ENCODE peak calls at places on chromosomes 4 and X, in five cellular contexts. One of them, this sample, is unnamed.

GRCh38 chr4:83150563-83151330 is 36.2 kb upstream of the PLAC8 start:
- DNase-seq in adrenal gland: peak; percentile 17
- DNase-seq in transverse colon: no peak
- DNase-seq in heart left ventricle: no peak
- DNase-seq in Peyer's patch: no peak
- DNase-seq in this sample: no peak

GRCh38 chrX:149950681-149951080 is 12.4 kb upstream of the EOLA2 start:
- DNase-seq in Peyer's patch: no peak
- DNase-seq in adrenal gland: no peak
- DNase-seq in heart left ventricle: no peak
- DNase-seq in transverse colon: no peak
- DNase-seq in this sample: peak; percentile 27

GRCh38 chrX:105462191-105462590 is 241.7 kb upstream of the TEX13A start:
- DNase-seq in transverse colon: no peak
- DNase-seq in adrenal gland: no peak
- DNase-seq in heart left ventricle: no peak
- DNase-seq in Peyer's patch: no peak
- DNase-seq in this sample: no peak

GRCh38 chrX:134692990-134693389 is 34.7 kb upstream of the PLAC1 start:
- DNase-seq in adrenal gland: no peak
- DNase-seq in transverse colon: no peak
- DNase-seq in Peyer's patch: no peak
- DNase-seq in heart left ventricle: no peak
- DNase-seq in this sample: no peak

GRCh38 chrX:124098089-124098488 is 136.6 kb downstream of the STAG2 start:
- DNase-seq in heart left ventricle: no peak
- DNase-seq in transverse colon: no peak
- DNase-seq in adrenal gland: no peak
- DNase-seq in Peyer's patch: no peak
- DNase-seq in this sample: no peak

GRCh38 chrX:125378205-125378604 is 58.5 kb downstream of the TEX13C start:
- DNase-seq in adrenal gland: no peak
- DNase-seq in transverse colon: no peak
- DNase-seq in Peyer's patch: no peak
- DNase-seq in heart left ventricle: no peak
- DNase-seq in this sample: no peak

GRCh38 chr4:52643846-52644245 is 15.3 kb downstream of the USP46 start:
- DNase-seq in transverse colon: peak; percentile 21
- DNase-seq in Peyer's patch: peak; percentile 55
- DNase-seq in heart left ventricle: peak; percentile 91
- DNase-seq in adrenal gland: peak; percentile 65
- DNase-seq in this sample: peak; percentile 77

GRCh38 chr4:129545599-129546278 is 449.8 kb downstream of the C4orf33 start:
- DNase-seq in transverse colon: peak; percentile 31
- DNase-seq in adrenal gland: peak; percentile 65
- DNase-seq in heart left ventricle: peak; percentile 91
- DNase-seq in Peyer's patch: no peak
- DNase-seq in this sample: peak; percentile 74

GRCh38 chrX:103250977-103251376 is 4.0 kb downstream of the TCEAL8 start:
- DNase-seq in heart left ventricle: no peak
- DNase-seq in transverse colon: no peak
- DNase-seq in adrenal gland: no peak
- DNase-seq in Peyer's patch: no peak
- DNase-seq in this sample: no peak

GRCh38 chr4:121726642-121727268 is 30.0 kb upstream of the ANXA5 start:
- DNase-seq in Peyer's patch: no peak
- DNase-seq in heart left ventricle: no peak
- DNase-seq in transverse colon: no peak
- DNase-seq in adrenal gland: no peak
- DNase-seq in this sample: no peak

GRCh38 chr4:78720994-78721677 is 55.0 kb upstream of the BMP2K start:
- DNase-seq in transverse colon: peak; percentile 14
- DNase-seq in heart left ventricle: peak; percentile 42
- DNase-seq in adrenal gland: peak; percentile 38
- DNase-seq in Peyer's patch: peak; percentile 51
- DNase-seq in this sample: peak; percentile 26

GRCh38 chr4:107876096-107876495 is 51.4 kb downstream of the SGMS2 start:
- DNase-seq in transverse colon: no peak
- DNase-seq in adrenal gland: no peak
- DNase-seq in Peyer's patch: no peak
- DNase-seq in heart left ventricle: no peak
- DNase-seq in this sample: peak; percentile 10

GRCh38 chrX:44306336-44306735 is 37.1 kb downstream of the EFHC2 start:
- DNase-seq in heart left ventricle: no peak
- DNase-seq in adrenal gland: no peak
- DNase-seq in Peyer's patch: no peak
- DNase-seq in transverse colon: peak; percentile 26
- DNase-seq in this sample: no peak

GRCh38 chr4:135418353-135418752 is 1216.8 kb upstream of the PABPC4L start:
- DNase-seq in adrenal gland: no peak
- DNase-seq in Peyer's patch: no peak
- DNase-seq in heart left ventricle: no peak
- DNase-seq in transverse colon: no peak
- DNase-seq in this sample: no peak

GRCh38 chrX:154804564-154804956 is 725 bp downstream of the MPP1 start:
- DNase-seq in adrenal gland: no peak
- DNase-seq in Peyer's patch: no peak
- DNase-seq in heart left ventricle: no peak
- DNase-seq in transverse colon: no peak
- DNase-seq in this sample: no peak

GRCh38 chr4:13706130-13706529 is 78.6 kb upstream of the BOD1L1 start:
- DNase-seq in heart left ventricle: peak; percentile 36
- DNase-seq in Peyer's patch: no peak
- DNase-seq in adrenal gland: no peak
- DNase-seq in transverse colon: no peak
- DNase-seq in this sample: no peak

GRCh38 chrX:12792711-12793110 is 1.5 kb downstream of the PRPS2 start:
- DNase-seq in transverse colon: no peak
- DNase-seq in heart left ventricle: no peak
- DNase-seq in Peyer's patch: no peak
- DNase-seq in adrenal gland: no peak
- DNase-seq in this sample: no peak

GRCh38 chr4:187550256-187550950 is 445.2 kb upstream of the ZFP42 start:
- DNase-seq in heart left ventricle: no peak
- DNase-seq in transverse colon: no peak
- DNase-seq in Peyer's patch: no peak
- DNase-seq in adrenal gland: no peak
- DNase-seq in this sample: no peak

GRCh38 chr4:86185659-86186058 is 174.2 kb downstream of the MAPK10 start:
- DNase-seq in adrenal gland: no peak
- DNase-seq in heart left ventricle: no peak
- DNase-seq in Peyer's patch: no peak
- DNase-seq in transverse colon: no peak
- DNase-seq in this sample: no peak

GRCh38 chr4:41077628-41078027 is 136.7 kb downstream of the APBB2 start:
- DNase-seq in transverse colon: no peak
- DNase-seq in Peyer's patch: no peak
- DNase-seq in heart left ventricle: no peak
- DNase-seq in adrenal gland: no peak
- DNase-seq in this sample: no peak

GRCh38 chr4:184282895-184283654 is 65.4 kb upstream of the ENPP6 start:
- DNase-seq in transverse colon: peak; percentile 22
- DNase-seq in heart left ventricle: no peak
- DNase-seq in adrenal gland: no peak
- DNase-seq in Peyer's patch: peak; percentile 64
- DNase-seq in this sample: no peak

GRCh38 chr4:44160776-44161377 is 287.7 kb downstream of the KCTD8 start:
- DNase-seq in heart left ventricle: no peak
- DNase-seq in adrenal gland: no peak
- DNase-seq in transverse colon: no peak
- DNase-seq in Peyer's patch: no peak
- DNase-seq in this sample: no peak

GRCh38 chr4:150789864-150790263 is 207.9 kb downstream of the MAB21L2 start:
- DNase-seq in transverse colon: no peak
- DNase-seq in adrenal gland: no peak
- DNase-seq in heart left ventricle: no peak
- DNase-seq in Peyer's patch: no peak
- DNase-seq in this sample: no peak

GRCh38 chrX:27555514-27555913 is 34.6 kb upstream of the DCAF8L2 start:
- DNase-seq in transverse colon: no peak
- DNase-seq in heart left ventricle: no peak
- DNase-seq in adrenal gland: no peak
- DNase-seq in Peyer's patch: no peak
- DNase-seq in this sample: no peak

GRCh38 chr4:56130609-56131150 is 181.9 kb downstream of the CEP135 start:
- DNase-seq in Peyer's patch: no peak
- DNase-seq in heart left ventricle: no peak
- DNase-seq in adrenal gland: no peak
- DNase-seq in transverse colon: no peak
- DNase-seq in this sample: no peak

GRCh38 chrX:7149421-7149820 is 1.5 kb upstream of the PUDP start:
- DNase-seq in adrenal gland: no peak
- DNase-seq in heart left ventricle: no peak
- DNase-seq in transverse colon: no peak
- DNase-seq in Peyer's patch: no peak
- DNase-seq in this sample: no peak

GRCh38 chr4:165208322-165208652 is 926 bp downstream of the KLHL2 start:
- DNase-seq in transverse colon: no peak
- DNase-seq in Peyer's patch: no peak
- DNase-seq in heart left ventricle: no peak
- DNase-seq in adrenal gland: no peak
- DNase-seq in this sample: no peak

GRCh38 chrX:40099046-40099968 is 1.5 kb upstream of the BCOR start:
- DNase-seq in adrenal gland: peak; percentile 57
- DNase-seq in transverse colon: peak; percentile 66
- DNase-seq in Peyer's patch: peak; percentile 78
- DNase-seq in heart left ventricle: peak; percentile 68
- DNase-seq in this sample: peak; percentile 56

GRCh38 chr4:5636766-5637670 is 71.3 kb downstream of the EVC2 start:
- DNase-seq in Peyer's patch: no peak
- DNase-seq in transverse colon: no peak
- DNase-seq in heart left ventricle: no peak
- DNase-seq in adrenal gland: no peak
- DNase-seq in this sample: no peak

GRCh38 chrX:50881028-50881427 is 29.5 kb upstream of the BMP15 start:
- DNase-seq in adrenal gland: no peak
- DNase-seq in heart left ventricle: no peak
- DNase-seq in transverse colon: no peak
- DNase-seq in Peyer's patch: no peak
- DNase-seq in this sample: no peak

GRCh38 chr4:52996261-52997131 is 134.4 kb downstream of the RASL11B start:
- DNase-seq in heart left ventricle: peak; percentile 48
- DNase-seq in Peyer's patch: peak; percentile 50
- DNase-seq in adrenal gland: no peak
- DNase-seq in transverse colon: no peak
- DNase-seq in this sample: peak; percentile 70

GRCh38 chr4:5361968-5362367 is 310.7 kb downstream of the STK32B start:
- DNase-seq in heart left ventricle: no peak
- DNase-seq in Peyer's patch: no peak
- DNase-seq in adrenal gland: no peak
- DNase-seq in transverse colon: no peak
- DNase-seq in this sample: no peak

GRCh38 chrX:31320740-31321139 is 248.9 kb upstream of the FTHL17 start:
- DNase-seq in transverse colon: no peak
- DNase-seq in heart left ventricle: no peak
- DNase-seq in adrenal gland: no peak
- DNase-seq in Peyer's patch: no peak
- DNase-seq in this sample: no peak

GRCh38 chr4:54097152-54097551 is 2.8 kb upstream of the GSX2 start:
- DNase-seq in adrenal gland: no peak
- DNase-seq in transverse colon: no peak
- DNase-seq in Peyer's patch: no peak
- DNase-seq in heart left ventricle: no peak
- DNase-seq in this sample: no peak
- H3K27me3 ChIP-seq in adrenal gland: peaks cover 53% of the 10 kb centered on the region
- H3K27me3 ChIP-seq in transverse colon: peaks cover 100% of the 10 kb centered on the region
- H3K27me3 ChIP-seq in Peyer's patch: peaks cover 4% of the 10 kb centered on the region
- H3K27me3 ChIP-seq in heart left ventricle: peaks cover 63% of the 10 kb centered on the region
- H3K27me3 ChIP-seq in this sample: no peaks in the 10 kb centered on the region

GRCh38 chr4:144809056-144809640 is 163.2 kb downstream of the HHIP start:
- DNase-seq in Peyer's patch: no peak
- DNase-seq in heart left ventricle: no peak
- DNase-seq in adrenal gland: no peak
- DNase-seq in transverse colon: no peak
- DNase-seq in this sample: no peak
- TF ChIP-seq POLR2A in Peyer's patch: no peak
- TF ChIP-seq POLR2A in heart left ventricle: no peak
- TF ChIP-seq POLR2A in adrenal gland: no peak
- TF ChIP-seq POLR2A in transverse colon: no peak
- TF ChIP-seq POLR2A in this sample: no peak

DNA sequence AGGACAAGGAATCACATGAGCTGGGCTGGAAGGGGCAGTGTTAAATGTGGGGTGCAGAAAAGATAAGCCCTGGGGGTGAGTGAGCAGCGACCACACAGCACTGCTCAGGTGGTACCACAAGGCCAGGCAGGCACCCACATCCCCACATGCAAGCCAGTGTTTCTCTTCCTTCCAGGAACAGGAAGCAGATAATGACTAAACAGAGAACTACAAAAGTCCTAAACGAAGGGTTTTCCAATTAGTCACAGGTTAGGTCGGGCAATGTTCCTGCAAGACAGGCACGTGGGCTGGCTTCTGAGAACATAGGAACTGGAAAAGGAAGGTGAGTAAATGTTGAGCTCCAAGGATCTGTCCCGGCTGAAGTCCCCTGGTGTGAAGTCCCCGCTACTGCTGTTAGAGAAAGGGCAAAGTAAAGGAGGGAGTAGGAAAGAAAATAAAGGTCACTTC is 19.5 kb downstream of the RELL1 start:
- DNase-seq in adrenal gland: no peak
- DNase-seq in transverse colon: peak; percentile 50
- DNase-seq in heart left ventricle: peak; percentile 73
- DNase-seq in Peyer's patch: peak; percentile 86
- DNase-seq in this sample: no peak
- H3K4me1 ChIP-seq in adrenal gland: peaks cover 13% of the 10 kb centered on the region
- H3K4me1 ChIP-seq in transverse colon: peaks cover 40% of the 10 kb centered on the region
- H3K4me1 ChIP-seq in heart left ventricle: peaks cover 65% of the 10 kb centered on the region
- H3K4me1 ChIP-seq in Peyer's patch: peaks cover 68% of the 10 kb centered on the region
- H3K4me1 ChIP-seq in this sample: peaks cover 40% of the 10 kb centered on the region

GRCh38 chrX:107596651-107597050 is 31.7 kb upstream of the PRPS1 start:
- DNase-seq in transverse colon: no peak
- DNase-seq in adrenal gland: no peak
- DNase-seq in heart left ventricle: no peak
- DNase-seq in Peyer's patch: no peak
- DNase-seq in this sample: no peak

GRCh38 chrX:107597791-107598190 is 30.5 kb upstream of the PRPS1 start:
- DNase-seq in transverse colon: no peak
- DNase-seq in Peyer's patch: no peak
- DNase-seq in adrenal gland: no peak
- DNase-seq in heart left ventricle: no peak
- DNase-seq in this sample: no peak

GRCh38 chrX:107599371-107599970 is 28.8 kb upstream of the PRPS1 start:
- DNase-seq in transverse colon: no peak
- DNase-seq in heart left ventricle: no peak
- DNase-seq in Peyer's patch: no peak
- DNase-seq in adrenal gland: no peak
- DNase-seq in this sample: no peak

GRCh38 chrX:107600366-107600765 is 27.9 kb upstream of the PRPS1 start:
- DNase-seq in adrenal gland: no peak
- DNase-seq in transverse colon: no peak
- DNase-seq in Peyer's patch: no peak
- DNase-seq in heart left ventricle: no peak
- DNase-seq in this sample: no peak

DNA sequence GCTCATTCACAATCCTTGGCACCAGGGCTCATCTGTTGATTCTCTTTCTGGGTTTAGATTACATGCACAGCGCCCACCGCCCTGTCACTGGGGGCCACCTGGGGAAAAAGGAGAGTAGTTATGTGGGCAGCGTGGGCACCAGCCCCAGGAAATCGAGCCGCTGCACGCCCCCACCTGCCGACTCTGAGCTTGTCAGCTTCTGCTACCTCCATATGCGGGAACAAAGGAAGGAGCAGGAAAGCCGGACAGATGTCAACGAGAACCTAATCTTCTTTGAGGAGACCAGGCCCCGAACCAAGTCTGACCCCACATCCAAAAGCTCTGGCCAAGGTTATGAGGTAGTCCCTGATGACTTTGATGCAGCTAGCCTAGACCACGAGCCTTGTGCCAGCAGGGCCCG is 31.0 kb upstream of the PRPS1 start:
- DNase-seq in Peyer's patch: no peak
- DNase-seq in adrenal gland: no peak
- DNase-seq in heart left ventricle: no peak
- DNase-seq in transverse colon: no peak
- DNase-seq in this sample: no peak
- H3K27me3 ChIP-seq in Peyer's patch: no peaks in the 10 kb centered on the region
- H3K27me3 ChIP-seq in adrenal gland: peaks cover 18% of the 10 kb centered on the region
- H3K27me3 ChIP-seq in heart left ventricle: peaks cover 7% of the 10 kb centered on the region
- H3K27me3 ChIP-seq in transverse colon: no peaks in the 10 kb centered on the region
- H3K27me3 ChIP-seq in this sample: no peaks in the 10 kb centered on the region

This sample was measured in body of pancreas.